ENCODE peak calls at places on chromosomes 11 and 22, in four cellular contexts. P is breast epithelium, G is hepatic stellate cell, M is upper lobe of left lung. V is an unnamed sample.

GRCh38 chr11:63937713-63938480 is 905 bp upstream of the NAA40 start:
- DNase-seq in P (no peak), G (no peak), M (no peak), V (peak)

GRCh38 chr11:18144243-18144642 is 11.9 kb downstream of the MRGPRX3 start:
- DNase-seq in G (no peak), P (no peak), M (no peak), V (no peak)

GRCh38 chr22:46001426-46002106 is 24.6 kb upstream of the WNT7B start:
- DNase-seq in M (no peak), P (no peak), G (peak), V (no peak)

GRCh38 chr11:35629511-35629910 is 11.3 kb downstream of the FJX1 start:
- DNase-seq in P (no peak), M (no peak), G (no peak), V (no peak)

GRCh38 chr11:126341760-126342161 is 13.7 kb upstream of the ST3GAL4 start:
- DNase-seq in G (peak), P (no peak), M (no peak), V (peak)

GRCh38 chr11:2133481-2134021 is 5.6 kb downstream of the IGF2 start:
- DNase-seq in G (no peak), P (no peak), M (peak), V (no peak)

GRCh38 chr11:86182976-86183584 is 61.5 kb upstream of the EED start:
- DNase-seq in P (no peak), M (no peak), G (no peak), V (no peak)

GRCh38 chr11:134599180-134599810 is 187.3 kb upstream of the B3GAT1 start:
- DNase-seq in M (no peak), P (no peak), G (no peak), V (no peak)

GRCh38 chr22:44411226-44412135 is 86.6 kb downstream of the RTL6 start:
- DNase-seq in M (peak), P (peak), G (no peak), V (no peak)

GRCh38 chr22:46087816-46088277 is 62.5 kb upstream of the PPARA start:
- DNase-seq in P (peak), M (peak), G (peak), V (no peak)

GRCh38 chr11:132408877-132409276 is 1038.5 kb downstream of the NTM start:
- DNase-seq in P (no peak), M (no peak), G (no peak), V (no peak)

GRCh38 chr11:42524534-42525227 is 787.1 kb upstream of the API5 start:
- DNase-seq in M (no peak), G (peak), P (no peak), V (peak)

GRCh38 chr11:134047586-134047999 is 21.3 kb upstream of the JAM3 start:
- DNase-seq in G (peak), M (no peak), P (no peak), V (no peak)

GRCh38 chr11:65822760-65823528 is 10.8 kb upstream of the SNX32 start:
- DNase-seq in M (peak), G (no peak), P (no peak), V (no peak)

GRCh38 chr11:47726878-47727514 is 11.8 kb upstream of the AGBL2 start:
- DNase-seq in M (no peak), G (no peak), P (no peak), V (no peak)

GRCh38 chr11:107608809-107609208 is 17.9 kb downstream of the ELMOD1 start:
- DNase-seq in M (no peak), P (no peak), G (no peak), V (no peak)

GRCh38 chr22:48737461-48738203 is 1090.0 kb downstream of the BRD1 start:
- DNase-seq in P (peak), M (peak), G (no peak), V (no peak)

GRCh38 chr11:67409261-67409666 is 5.4 kb downstream of the TBC1D10C start:
- DNase-seq in P (no peak), G (no peak), M (peak), V (no peak)

GRCh38 chr11:38612701-38613100 is 2014.7 kb upstream of the RAG2 start:
- DNase-seq in P (no peak), G (no peak), M (no peak), V (no peak)

GRCh38 chr11:114678125-114679036 is at the start of gene NXPE2:
- DNase-seq in P (no peak), G (no peak), M (no peak), V (peak)

GRCh38 chr22:46996595-46997310 is 234.3 kb downstream of the TBC1D22A start:
- DNase-seq in G (peak), P (no peak), M (no peak), V (no peak)

GRCh38 chr11:95097209-95097608 is 7.6 kb downstream of the ENDOD1 start:
- DNase-seq in M (no peak), P (no peak), G (no peak), V (no peak)

GRCh38 chr11:118295834-118296454 is 8.6 kb upstream of the CD3E start:
- DNase-seq in M (no peak), G (no peak), P (no peak), V (peak)